ENCODE peak calls at places on chromosomes 3 and 15, in ten cellular contexts. One of them, this sample, is unnamed.

GRCh38 chr3:125585595-125586223 is 9.6 kb downstream of the OSBPL11 start:
- DNase-seq in uterus: peak
- DNase-seq in H54: peak
- DNase-seq in HepG2: peak
- DNase-seq in GM12892: no peak
- DNase-seq in NB4: peak
- DNase-seq in tibial nerve: no peak
- DNase-seq in heart left ventricle: no peak
- DNase-seq in esophagus muscularis mucosa: no peak
- DNase-seq in right lobe of liver: peak
- DNase-seq in this sample: peak

GRCh38 chr15:77527164-77527778 is 105.4 kb downstream of the LINGO1 start:
- DNase-seq in HepG2: peak
- DNase-seq in esophagus muscularis mucosa: no peak
- DNase-seq in uterus: no peak
- DNase-seq in tibial nerve: no peak
- DNase-seq in heart left ventricle: peak
- DNase-seq in right lobe of liver: no peak
- DNase-seq in GM12892: no peak
- DNase-seq in H54: no peak
- DNase-seq in NB4: no peak
- DNase-seq in this sample: no peak

GRCh38 chr3:147652682-147653081 is 243.5 kb downstream of the ZIC1 start:
- DNase-seq in right lobe of liver: no peak
- DNase-seq in NB4: no peak
- DNase-seq in GM12892: no peak
- DNase-seq in uterus: no peak
- DNase-seq in H54: no peak
- DNase-seq in heart left ventricle: no peak
- DNase-seq in esophagus muscularis mucosa: no peak
- DNase-seq in HepG2: no peak
- DNase-seq in tibial nerve: no peak
- DNase-seq in this sample: no peak

GRCh38 chr3:188788621-188789081 is 383.1 kb upstream of the TPRG1 start:
- DNase-seq in HepG2: no peak
- DNase-seq in uterus: no peak
- DNase-seq in NB4: peak
- DNase-seq in tibial nerve: no peak
- DNase-seq in esophagus muscularis mucosa: no peak
- DNase-seq in right lobe of liver: no peak
- DNase-seq in heart left ventricle: no peak
- DNase-seq in GM12892: no peak
- DNase-seq in H54: peak
- DNase-seq in this sample: no peak

GRCh38 chr3:108024146-108024836 is 66.5 kb downstream of the CD47 start:
- DNase-seq in HepG2: no peak
- DNase-seq in right lobe of liver: no peak
- DNase-seq in NB4: no peak
- DNase-seq in H54: no peak
- DNase-seq in uterus: no peak
- DNase-seq in esophagus muscularis mucosa: no peak
- DNase-seq in heart left ventricle: no peak
- DNase-seq in tibial nerve: no peak
- DNase-seq in GM12892: no peak
- DNase-seq in this sample: no peak

GRCh38 chr3:148319960-148320359 is 377.7 kb upstream of the AGTR1 start:
- DNase-seq in right lobe of liver: no peak
- DNase-seq in NB4: no peak
- DNase-seq in esophagus muscularis mucosa: no peak
- DNase-seq in H54: no peak
- DNase-seq in tibial nerve: no peak
- DNase-seq in uterus: no peak
- DNase-seq in heart left ventricle: no peak
- DNase-seq in HepG2: no peak
- DNase-seq in GM12892: no peak
- DNase-seq in this sample: no peak

GRCh38 chr15:92666780-92667179 is 11.2 kb upstream of the FAM174B start:
- DNase-seq in heart left ventricle: peak
- DNase-seq in right lobe of liver: no peak
- DNase-seq in GM12892: no peak
- DNase-seq in esophagus muscularis mucosa: no peak
- DNase-seq in NB4: no peak
- DNase-seq in uterus: no peak
- DNase-seq in HepG2: no peak
- DNase-seq in H54: no peak
- DNase-seq in tibial nerve: peak
- DNase-seq in this sample: no peak

GRCh38 chr3:4906107-4906621 is 73.1 kb upstream of the BHLHE40 start:
- DNase-seq in esophagus muscularis mucosa: no peak
- DNase-seq in right lobe of liver: no peak
- DNase-seq in tibial nerve: no peak
- DNase-seq in H54: peak
- DNase-seq in uterus: no peak
- DNase-seq in NB4: no peak
- DNase-seq in GM12892: no peak
- DNase-seq in HepG2: no peak
- DNase-seq in heart left ventricle: no peak
- DNase-seq in this sample: no peak

GRCh38 chr15:98439523-98439942 is 208.8 kb upstream of the IGF1R start:
- DNase-seq in HepG2: no peak
- DNase-seq in GM12892: no peak
- DNase-seq in H54: no peak
- DNase-seq in NB4: no peak
- DNase-seq in esophagus muscularis mucosa: peak
- DNase-seq in tibial nerve: no peak
- DNase-seq in right lobe of liver: no peak
- DNase-seq in heart left ventricle: no peak
- DNase-seq in uterus: no peak
- DNase-seq in this sample: no peak

GRCh38 chr3:124978627-124979026 is 44.1 kb upstream of the MUC13 start:
- DNase-seq in NB4: no peak
- DNase-seq in HepG2: no peak
- DNase-seq in heart left ventricle: no peak
- DNase-seq in GM12892: no peak
- DNase-seq in H54: no peak
- DNase-seq in right lobe of liver: no peak
- DNase-seq in tibial nerve: no peak
- DNase-seq in esophagus muscularis mucosa: no peak
- DNase-seq in uterus: no peak
- DNase-seq in this sample: no peak

GRCh38 chr3:183116051-183116614 is 16.8 kb upstream of the MCCC1 start:
- DNase-seq in heart left ventricle: no peak
- DNase-seq in GM12892: peak
- DNase-seq in H54: peak
- DNase-seq in uterus: no peak
- DNase-seq in tibial nerve: no peak
- DNase-seq in esophagus muscularis mucosa: no peak
- DNase-seq in right lobe of liver: peak
- DNase-seq in NB4: peak
- DNase-seq in HepG2: peak
- DNase-seq in this sample: peak

GRCh38 chr15:37015476-37015875 is 84.9 kb downstream of the MEIS2 start:
- DNase-seq in esophagus muscularis mucosa: no peak
- DNase-seq in tibial nerve: no peak
- DNase-seq in NB4: no peak
- DNase-seq in heart left ventricle: no peak
- DNase-seq in uterus: no peak
- DNase-seq in right lobe of liver: no peak
- DNase-seq in H54: no peak
- DNase-seq in HepG2: no peak
- DNase-seq in GM12892: no peak
- DNase-seq in this sample: no peak

GRCh38 chr3:18445421-18446066 is 20.4 kb upstream of the SATB1 start:
- DNase-seq in H54: no peak
- DNase-seq in heart left ventricle: peak
- DNase-seq in HepG2: no peak
- DNase-seq in right lobe of liver: no peak
- DNase-seq in GM12892: no peak
- DNase-seq in esophagus muscularis mucosa: no peak
- DNase-seq in tibial nerve: no peak
- DNase-seq in NB4: peak
- DNase-seq in uterus: peak
- DNase-seq in this sample: peak

GRCh38 chr3:14633819-14634424 is 17.6 kb upstream of the CCDC174 start:
- DNase-seq in HepG2: peak
- DNase-seq in GM12892: peak
- DNase-seq in H54: peak
- DNase-seq in tibial nerve: no peak
- DNase-seq in NB4: peak
- DNase-seq in right lobe of liver: peak
- DNase-seq in uterus: no peak
- DNase-seq in heart left ventricle: no peak
- DNase-seq in esophagus muscularis mucosa: no peak
- DNase-seq in this sample: no peak

GRCh38 chr3:159252772-159253384 is 451.0 kb downstream of the MFSD1 start:
- DNase-seq in uterus: no peak
- DNase-seq in heart left ventricle: no peak
- DNase-seq in GM12892: no peak
- DNase-seq in HepG2: peak
- DNase-seq in esophagus muscularis mucosa: no peak
- DNase-seq in H54: no peak
- DNase-seq in tibial nerve: no peak
- DNase-seq in NB4: peak
- DNase-seq in right lobe of liver: no peak
- DNase-seq in this sample: no peak

GRCh38 chr15:40306908-40307307 is 827 bp downstream of the PLCB2 start:
- DNase-seq in right lobe of liver: no peak
- DNase-seq in NB4: peak
- DNase-seq in heart left ventricle: no peak
- DNase-seq in esophagus muscularis mucosa: no peak
- DNase-seq in H54: no peak
- DNase-seq in tibial nerve: no peak
- DNase-seq in GM12892: no peak
- DNase-seq in uterus: no peak
- DNase-seq in HepG2: no peak
- DNase-seq in this sample: no peak

DNA sequence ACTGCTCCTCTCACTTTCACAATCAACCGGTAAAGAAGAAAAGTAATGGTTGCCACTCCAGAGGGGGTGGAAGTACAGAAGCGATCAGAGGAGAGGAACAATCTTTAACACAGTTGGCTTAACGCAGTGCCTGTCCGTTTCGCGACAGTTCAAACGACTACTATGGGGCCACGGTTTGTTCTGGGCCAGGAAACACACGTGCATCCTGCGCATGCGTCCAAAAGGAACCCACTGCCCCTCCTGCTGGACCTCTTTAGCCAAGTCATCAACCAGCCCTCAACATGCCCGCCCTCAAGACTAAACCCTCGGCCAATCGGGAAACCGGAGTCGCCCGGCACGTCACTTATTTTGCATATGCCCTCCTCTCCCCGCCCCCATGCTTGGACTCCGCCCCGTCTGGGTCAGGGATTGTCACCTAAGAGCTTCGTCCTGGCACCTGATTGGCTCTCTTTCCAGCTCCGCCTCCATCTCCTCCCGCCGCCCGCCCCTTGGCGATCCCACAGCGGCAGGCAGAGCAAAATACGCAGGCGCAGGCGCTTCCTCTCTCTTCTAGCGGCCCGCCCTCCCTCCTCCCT is 345 bp upstream of the CDV3 start:
- DNase-seq in HepG2: peak
- DNase-seq in uterus: peak
- DNase-seq in right lobe of liver: peak
- DNase-seq in esophagus muscularis mucosa: peak
- DNase-seq in heart left ventricle: peak
- DNase-seq in GM12892: peak
- DNase-seq in NB4: peak
- DNase-seq in H54: peak
- DNase-seq in tibial nerve: peak
- DNase-seq in this sample: peak
- TF ChIP-seq POLR2A in HepG2: peak
- TF ChIP-seq POLR2A in uterus: peak
- TF ChIP-seq POLR2A in right lobe of liver: peak
- TF ChIP-seq POLR2A in esophagus muscularis mucosa: peak
- TF ChIP-seq POLR2A in heart left ventricle: peak
- TF ChIP-seq POLR2A in GM12892: peak
- TF ChIP-seq POLR2A in NB4: peak
- TF ChIP-seq POLR2A in H54: peak
- TF ChIP-seq POLR2A in tibial nerve: peak
- TF ChIP-seq POLR2A in this sample: peak

GRCh38 chr3:141429371-141430035 is 57.3 kb upstream of the RASA2 start:
- DNase-seq in HepG2: no peak
- DNase-seq in GM12892: no peak
- DNase-seq in esophagus muscularis mucosa: no peak
- DNase-seq in tibial nerve: no peak
- DNase-seq in NB4: no peak
- DNase-seq in heart left ventricle: no peak
- DNase-seq in H54: no peak
- DNase-seq in uterus: no peak
- DNase-seq in right lobe of liver: no peak
- DNase-seq in this sample: no peak
- TF ChIP-seq POLR2A in HepG2: no peak
- TF ChIP-seq POLR2A in GM12892: no peak
- TF ChIP-seq POLR2A in esophagus muscularis mucosa: no peak
- TF ChIP-seq POLR2A in tibial nerve: no peak
- TF ChIP-seq POLR2A in NB4: no peak
- TF ChIP-seq POLR2A in heart left ventricle: no peak
- TF ChIP-seq POLR2A in H54: no peak
- TF ChIP-seq POLR2A in uterus: no peak
- TF ChIP-seq POLR2A in right lobe of liver: no peak
- TF ChIP-seq POLR2A in this sample: no peak

GRCh38 chr15:82044373-82045178 is 1.2 kb downstream of the MEX3B start:
- DNase-seq in GM12892: no peak
- DNase-seq in H54: peak
- DNase-seq in esophagus muscularis mucosa: no peak
- DNase-seq in HepG2: no peak
- DNase-seq in uterus: peak
- DNase-seq in right lobe of liver: peak
- DNase-seq in tibial nerve: peak
- DNase-seq in NB4: peak
- DNase-seq in heart left ventricle: peak
- DNase-seq in this sample: peak
- TF ChIP-seq POLR2A in GM12892: no peak
- TF ChIP-seq POLR2A in H54: no peak
- TF ChIP-seq POLR2A in esophagus muscularis mucosa: no peak
- TF ChIP-seq POLR2A in HepG2: no peak
- TF ChIP-seq POLR2A in uterus: no peak
- TF ChIP-seq POLR2A in right lobe of liver: no peak
- TF ChIP-seq POLR2A in tibial nerve: no peak
- TF ChIP-seq POLR2A in NB4: no peak
- TF ChIP-seq POLR2A in heart left ventricle: no peak
- TF ChIP-seq POLR2A in this sample: no peak

DNA sequence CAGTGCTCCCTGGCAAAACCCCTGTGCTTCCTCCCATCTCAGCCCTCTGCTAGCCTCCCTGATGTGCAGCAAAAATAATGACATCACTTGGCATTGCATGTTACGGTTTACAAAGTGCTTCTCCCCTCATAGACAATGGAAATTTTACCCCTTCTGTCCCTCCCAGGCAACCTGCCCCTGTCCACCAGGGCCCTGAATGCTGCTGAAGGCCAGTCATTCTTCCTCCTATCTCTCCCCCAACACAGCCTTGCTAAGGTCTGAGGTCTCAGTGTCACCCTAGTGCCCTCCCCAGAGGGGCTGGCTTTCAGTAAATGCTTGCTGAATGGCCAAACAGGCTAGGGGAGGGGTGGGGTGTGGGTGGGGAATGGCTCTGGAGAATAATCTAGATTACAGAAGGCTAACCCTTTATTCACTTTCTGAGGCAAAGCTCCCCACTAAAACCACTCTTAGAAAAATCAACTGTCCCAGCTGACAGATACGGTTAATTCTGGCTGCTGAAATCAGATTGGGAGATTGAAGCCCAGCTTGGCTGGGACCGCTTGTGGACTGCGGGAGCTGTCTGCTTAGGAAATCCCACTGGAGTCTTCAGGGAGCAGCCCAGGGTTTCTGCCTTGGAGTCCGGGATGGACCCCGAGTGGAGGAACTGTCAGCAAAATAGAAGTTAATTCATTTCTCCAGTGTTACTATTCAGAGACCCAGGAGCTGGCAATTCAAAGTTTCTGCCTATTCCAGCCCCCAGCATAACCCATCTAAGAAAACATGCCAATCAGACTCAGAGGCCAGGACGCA is 22.9 kb downstream of the ANP32A start:
- DNase-seq in uterus: no peak
- DNase-seq in right lobe of liver: no peak
- DNase-seq in heart left ventricle: no peak
- DNase-seq in esophagus muscularis mucosa: no peak
- DNase-seq in tibial nerve: no peak
- DNase-seq in NB4: no peak
- DNase-seq in H54: no peak
- DNase-seq in HepG2: no peak
- DNase-seq in GM12892: no peak
- DNase-seq in this sample: no peak
- TF ChIP-seq POLR2A in uterus: no peak
- TF ChIP-seq POLR2A in right lobe of liver: no peak
- TF ChIP-seq POLR2A in heart left ventricle: no peak
- TF ChIP-seq POLR2A in esophagus muscularis mucosa: no peak
- TF ChIP-seq POLR2A in tibial nerve: no peak
- TF ChIP-seq POLR2A in NB4: no peak
- TF ChIP-seq POLR2A in H54: no peak
- TF ChIP-seq POLR2A in HepG2: no peak
- TF ChIP-seq POLR2A in GM12892: no peak
- TF ChIP-seq POLR2A in this sample: no peak